ENCODE peak calls at places on chromosomes 12 and 14, in four cellular contexts. One of them, this sample, is unnamed.

GRCh38 chr12:62635630-62636029 is 169.0 kb downstream of the MON2 start:
- DNase-seq in DND-41: no peak
- DNase-seq in cardiac fibroblast: no peak
- DNase-seq in adrenal gland: no peak
- DNase-seq in this sample: no peak

GRCh38 chr14:102749833-102750775 is 27.1 kb upstream of the TRAF3 start:
- DNase-seq in adrenal gland: no peak
- DNase-seq in DND-41: no peak
- DNase-seq in cardiac fibroblast: no peak
- DNase-seq in this sample: no peak

GRCh38 chr14:104135121-104135903 is 3.1 kb upstream of the KIF26A start:
- DNase-seq in adrenal gland: no peak
- DNase-seq in cardiac fibroblast: no peak
- DNase-seq in DND-41: no peak
- DNase-seq in this sample: peak; percentile 18

GRCh38 chr12:58621126-58621525 is 299.2 kb downstream of the LRIG3 start:
- DNase-seq in adrenal gland: no peak
- DNase-seq in DND-41: no peak
- DNase-seq in cardiac fibroblast: no peak
- DNase-seq in this sample: no peak

GRCh38 chr14:22893706-22894105 is 10.7 kb downstream of the REM2 start:
- DNase-seq in cardiac fibroblast: no peak
- DNase-seq in DND-41: no peak
- DNase-seq in adrenal gland: no peak
- DNase-seq in this sample: no peak

GRCh38 chr14:21023174-21023573 is 1.7 kb downstream of the NDRG2 start:
- DNase-seq in DND-41: no peak
- DNase-seq in cardiac fibroblast: no peak
- DNase-seq in adrenal gland: peak; percentile 57
- DNase-seq in this sample: no peak

GRCh38 chr12:93025145-93026103 is 96.3 kb upstream of the EEA1 start:
- DNase-seq in cardiac fibroblast: peak; percentile 84
- DNase-seq in adrenal gland: no peak
- DNase-seq in DND-41: no peak
- DNase-seq in this sample: peak; percentile 83

GRCh38 chr14:97218713-97219355 is 421.7 kb downstream of the VRK1 start:
- DNase-seq in DND-41: peak; percentile 61
- DNase-seq in adrenal gland: peak; percentile 27
- DNase-seq in cardiac fibroblast: no peak
- DNase-seq in this sample: no peak

GRCh38 chr14:52327374-52328226 is 13.5 kb downstream of the PTGER2 start:
- DNase-seq in cardiac fibroblast: peak; percentile 52
- DNase-seq in DND-41: no peak
- DNase-seq in adrenal gland: no peak
- DNase-seq in this sample: peak; percentile 32

GRCh38 chr12:66331016-66331415 is 28.7 kb downstream of the HELB start:
- DNase-seq in adrenal gland: no peak
- DNase-seq in cardiac fibroblast: no peak
- DNase-seq in DND-41: no peak
- DNase-seq in this sample: no peak

GRCh38 chr12:124217508-124217981 is 77.3 kb upstream of the RFLNA start:
- DNase-seq in adrenal gland: no peak
- DNase-seq in cardiac fibroblast: no peak
- DNase-seq in DND-41: no peak
- DNase-seq in this sample: peak; percentile 12

GRCh38 chr12:5166976-5167375 is 123.3 kb downstream of the KCNA5 start:
- DNase-seq in adrenal gland: no peak
- DNase-seq in cardiac fibroblast: peak; percentile 86
- DNase-seq in DND-41: no peak
- DNase-seq in this sample: no peak

GRCh38 chr14:70708717-70709570 is 67.2 kb downstream of the TTC9 start:
- DNase-seq in DND-41: no peak
- DNase-seq in cardiac fibroblast: no peak
- DNase-seq in adrenal gland: no peak
- DNase-seq in this sample: no peak

GRCh38 chr12:43317156-43317555 is 234.8 kb downstream of the ADAMTS20 start:
- DNase-seq in adrenal gland: no peak
- DNase-seq in DND-41: no peak
- DNase-seq in cardiac fibroblast: no peak
- DNase-seq in this sample: no peak

GRCh38 chr14:49549881-49550280 is 36.3 kb downstream of the RPS29 start:
- DNase-seq in adrenal gland: no peak
- DNase-seq in cardiac fibroblast: no peak
- DNase-seq in DND-41: no peak
- DNase-seq in this sample: no peak

GRCh38 chr14:105139212-105139825 is 29.3 kb downstream of the JAG2 start:
- DNase-seq in adrenal gland: no peak
- DNase-seq in DND-41: no peak
- DNase-seq in cardiac fibroblast: no peak
- DNase-seq in this sample: no peak

GRCh38 chr12:122860052-122860853 is 25.0 kb downstream of the HIP1R start:
- DNase-seq in adrenal gland: peak; percentile 92
- DNase-seq in DND-41: peak; percentile 78
- DNase-seq in cardiac fibroblast: peak; percentile 86
- DNase-seq in this sample: peak; percentile 89

GRCh38 chr12:45849289-45849688 is 119.8 kb downstream of the ARID2 start:
- DNase-seq in adrenal gland: no peak
- DNase-seq in cardiac fibroblast: no peak
- DNase-seq in DND-41: no peak
- DNase-seq in this sample: no peak

GRCh38 chr12:128607606-128608005 is 216.2 kb downstream of the SLC15A4 start:
- DNase-seq in cardiac fibroblast: no peak
- DNase-seq in DND-41: no peak
- DNase-seq in adrenal gland: no peak
- DNase-seq in this sample: no peak

GRCh38 chr12:50505386-50505827 is 622 bp downstream of the DIP2B start:
- DNase-seq in DND-41: peak; percentile 61
- DNase-seq in adrenal gland: peak; percentile 29
- DNase-seq in cardiac fibroblast: peak; percentile 18
- DNase-seq in this sample: no peak

GRCh38 chr12:58888131-58888783 is 32.0 kb downstream of the LRIG3 start:
- DNase-seq in DND-41: no peak
- DNase-seq in cardiac fibroblast: peak; percentile 93
- DNase-seq in adrenal gland: peak; percentile 31
- DNase-seq in this sample: peak; percentile 32

GRCh38 chr12:10215451-10215850 is 2.8 kb downstream of the GABARAPL1 start:
- DNase-seq in DND-41: no peak
- DNase-seq in adrenal gland: no peak
- DNase-seq in cardiac fibroblast: no peak
- DNase-seq in this sample: no peak

GRCh38 chr14:68386446-68386845 is 406.4 kb downstream of the ZFP36L1 start:
- DNase-seq in adrenal gland: no peak
- DNase-seq in cardiac fibroblast: no peak
- DNase-seq in DND-41: no peak
- DNase-seq in this sample: no peak

GRCh38 chr14:86022031-86022629 is 492.2 kb downstream of the FLRT2 start:
- DNase-seq in DND-41: no peak
- DNase-seq in adrenal gland: no peak
- DNase-seq in cardiac fibroblast: no peak
- DNase-seq in this sample: no peak

GRCh38 chr12:20044836-20045235 is 323.5 kb upstream of the PDE3A start:
- DNase-seq in cardiac fibroblast: peak; percentile 44
- DNase-seq in DND-41: no peak
- DNase-seq in adrenal gland: no peak
- DNase-seq in this sample: no peak

GRCh38 chr14:35632276-35633071 is 98.5 kb downstream of the INSM2 start:
- DNase-seq in cardiac fibroblast: peak; percentile 32
- DNase-seq in DND-41: no peak
- DNase-seq in adrenal gland: no peak
- DNase-seq in this sample: no peak

GRCh38 chr12:18681818-18682217 is 56.0 kb downstream of the PLCZ1 start:
- DNase-seq in adrenal gland: no peak
- DNase-seq in cardiac fibroblast: no peak
- DNase-seq in DND-41: no peak
- DNase-seq in this sample: no peak

GRCh38 chr12:17079251-17079909 is 473.4 kb upstream of the LMO3 start:
- DNase-seq in adrenal gland: no peak
- DNase-seq in cardiac fibroblast: no peak
- DNase-seq in DND-41: no peak
- DNase-seq in this sample: no peak

GRCh38 chr14:90554341-90554740 is 157.5 kb downstream of the CALM1 start:
- DNase-seq in adrenal gland: no peak
- DNase-seq in DND-41: no peak
- DNase-seq in cardiac fibroblast: no peak
- DNase-seq in this sample: no peak

GRCh38 chr14:100093322-100093721 is 28.1 kb downstream of the EVL start:
- DNase-seq in cardiac fibroblast: no peak
- DNase-seq in DND-41: no peak
- DNase-seq in adrenal gland: no peak
- DNase-seq in this sample: no peak

GRCh38 chr12:108214486-108214885 is 85.4 kb downstream of the WSCD2 start:
- DNase-seq in cardiac fibroblast: peak; percentile 6
- DNase-seq in adrenal gland: no peak
- DNase-seq in DND-41: peak; percentile 53
- DNase-seq in this sample: peak; percentile 37

GRCh38 chr12:32170437-32170998 is 63.9 kb downstream of the BICD1 start:
- DNase-seq in DND-41: no peak
- DNase-seq in adrenal gland: no peak
- DNase-seq in cardiac fibroblast: no peak
- DNase-seq in this sample: no peak

GRCh38 chr14:64253672-64254071 is 40.5 kb downstream of the ESR2 start:
- DNase-seq in adrenal gland: no peak
- DNase-seq in DND-41: no peak
- DNase-seq in cardiac fibroblast: peak; percentile 39
- DNase-seq in this sample: no peak

GRCh38 chr12:103800252-103800771 is 40.7 kb downstream of the NT5DC3 start:
- DNase-seq in DND-41: no peak
- DNase-seq in adrenal gland: peak; percentile 86
- DNase-seq in cardiac fibroblast: peak; percentile 86
- DNase-seq in this sample: no peak

GRCh38 chr12:116735951-116736599 is 1.8 kb downstream of the SPRING1 start:
- DNase-seq in DND-41: no peak
- DNase-seq in adrenal gland: no peak
- DNase-seq in cardiac fibroblast: no peak
- DNase-seq in this sample: peak; percentile 7

GRCh38 chr12:109725321-109726105 is 11.9 kb downstream of the FAM222A start:
- DNase-seq in adrenal gland: peak; percentile 13
- DNase-seq in DND-41: no peak
- DNase-seq in cardiac fibroblast: no peak
- DNase-seq in this sample: no peak

GRCh38 chr14:29735459-29735858 is 192.2 kb downstream of the PRKD1 start:
- DNase-seq in cardiac fibroblast: no peak
- DNase-seq in DND-41: no peak
- DNase-seq in adrenal gland: no peak
- DNase-seq in this sample: no peak

GRCh38 chr12:67666605-67667004 is 18.1 kb downstream of the DYRK2 start:
- DNase-seq in adrenal gland: no peak
- DNase-seq in cardiac fibroblast: no peak
- DNase-seq in DND-41: no peak
- DNase-seq in this sample: no peak
- TF ChIP-seq CTCF in adrenal gland: no peak
- TF ChIP-seq CTCF in cardiac fibroblast: no peak
- TF ChIP-seq CTCF in DND-41: no peak
- TF ChIP-seq CTCF in this sample: no peak

GRCh38 chr14:106286697-106287290 is 760.4 kb downstream of the TMEM121 start:
- DNase-seq in adrenal gland: no peak
- DNase-seq in cardiac fibroblast: no peak
- DNase-seq in DND-41: no peak
- DNase-seq in this sample: peak; percentile 14

GRCh38 chr14:106291626-106292025 is 765.2 kb downstream of the TMEM121 start:
- DNase-seq in adrenal gland: no peak
- DNase-seq in DND-41: no peak
- DNase-seq in cardiac fibroblast: no peak
- DNase-seq in this sample: no peak

GRCh38 chr14:106287506-106287905 is 761.1 kb downstream of the TMEM121 start:
- DNase-seq in cardiac fibroblast: no peak
- DNase-seq in adrenal gland: no peak
- DNase-seq in DND-41: no peak
- DNase-seq in this sample: no peak
- H3K4me3 ChIP-seq in cardiac fibroblast: no peak overlapping the region
- H3K4me3 ChIP-seq in adrenal gland: no peak overlapping the region
- H3K4me3 ChIP-seq in DND-41: no peak overlapping the region
- H3K4me3 ChIP-seq in this sample: no peak overlapping the region

GRCh38 chr14:56754966-56755365 is 55.3 kb downstream of the OTX2 start:
- DNase-seq in DND-41: no peak
- DNase-seq in cardiac fibroblast: no peak
- DNase-seq in adrenal gland: no peak
- DNase-seq in this sample: no peak

GRCh38 chr14:56752428-56752827 is 57.9 kb downstream of the OTX2 start:
- DNase-seq in cardiac fibroblast: no peak
- DNase-seq in DND-41: no peak
- DNase-seq in adrenal gland: no peak
- DNase-seq in this sample: no peak

DNA sequence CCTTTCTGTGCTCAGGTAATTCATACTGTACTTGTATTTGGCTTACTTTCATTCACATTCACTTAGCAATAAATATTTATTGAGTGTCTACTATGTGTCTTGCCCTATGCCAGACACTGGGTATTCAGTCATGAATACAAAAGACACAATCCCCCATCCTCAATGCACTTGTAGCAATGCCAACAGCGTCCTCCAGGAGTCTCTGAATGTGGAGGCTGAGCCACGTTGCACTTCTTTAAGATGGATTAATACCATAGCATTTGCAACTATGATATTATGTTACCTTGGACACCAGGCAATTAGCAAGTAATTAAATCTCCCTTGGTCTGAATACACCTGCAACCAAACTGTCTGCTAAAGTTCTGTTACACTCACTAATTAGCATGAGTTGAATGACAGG is 58.8 kb downstream of the OTX2 start:
- DNase-seq in DND-41: no peak
- DNase-seq in adrenal gland: no peak
- DNase-seq in cardiac fibroblast: no peak
- DNase-seq in this sample: no peak
- TF ChIP-seq CTCF in DND-41: peak; percentile 11
- TF ChIP-seq CTCF in adrenal gland: no peak
- TF ChIP-seq CTCF in cardiac fibroblast: no peak
- TF ChIP-seq CTCF in this sample: no peak

DNA sequence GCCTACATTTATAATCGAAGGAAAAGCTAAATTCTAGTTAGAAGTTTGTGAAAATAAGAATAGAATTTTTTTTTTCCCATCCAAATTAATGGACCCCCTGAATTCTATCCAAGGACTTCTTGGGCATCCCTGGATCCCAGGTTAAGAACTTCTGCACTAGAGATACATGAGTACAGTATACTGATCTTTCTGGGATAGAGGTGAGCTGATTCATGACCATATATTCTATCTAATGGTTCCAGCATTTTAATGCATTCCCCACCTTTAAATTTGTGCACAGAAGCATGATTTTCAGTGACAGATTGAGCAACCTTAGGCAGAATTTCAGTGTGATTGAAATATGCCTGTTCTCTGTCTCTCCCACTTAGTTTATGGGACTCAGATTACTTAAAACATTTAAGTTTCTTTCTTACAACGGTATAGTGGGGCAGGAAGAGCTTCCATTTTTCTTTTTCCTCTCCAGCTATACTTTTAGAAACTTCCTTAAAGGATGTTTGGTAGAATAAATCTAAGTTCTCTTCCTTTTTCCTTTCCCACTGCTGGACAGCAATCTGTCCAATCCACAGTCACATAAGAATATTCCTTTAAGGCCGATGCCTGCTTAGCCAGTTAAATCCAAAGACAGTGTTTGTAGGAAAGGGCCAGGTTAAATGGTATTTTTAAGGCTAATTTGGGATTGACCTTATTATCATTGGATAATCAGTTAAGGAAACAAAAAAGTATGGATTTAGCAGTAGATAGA is 6.7 kb downstream of the MDM2 start:
- DNase-seq in DND-41: no peak
- DNase-seq in cardiac fibroblast: no peak
- DNase-seq in adrenal gland: no peak
- DNase-seq in this sample: no peak
- H3K4me3 ChIP-seq in DND-41: no peak overlapping the region
- H3K4me3 ChIP-seq in cardiac fibroblast: no peak overlapping the region
- H3K4me3 ChIP-seq in adrenal gland: no peak overlapping the region
- H3K4me3 ChIP-seq in this sample: no peak overlapping the region